ENCODE peak calls at places on chromosomes 11 and 22, in four cellular contexts. One of them, this sample, is unnamed.

GRCh38 chr22:29704528-29705285 is 15.1 kb upstream of the CABP7 start:
- DNase-seq in immature natural killer cell: no peak
- DNase-seq in stimulated activated CD4-positive, alpha-beta T cell treated with anti-CD3 and anti-CD28 coated beads, Interleukin-1b, Interleukin-23, amount 100 ng/mL, for 4 hours: no peak
- DNase-seq in nephron progenitor cell: no peak
- DNase-seq in this sample: peak

GRCh38 chr11:122253541-122254317 is 137.7 kb upstream of the BLID start:
- DNase-seq in immature natural killer cell: no peak
- DNase-seq in stimulated activated CD4-positive, alpha-beta T cell treated with anti-CD3 and anti-CD28 coated beads, Interleukin-1b, Interleukin-23, amount 100 ng/mL, for 4 hours: no peak
- DNase-seq in nephron progenitor cell: no peak
- DNase-seq in this sample: peak

GRCh38 chr22:33487041-33487716 is 429.0 kb upstream of the SYN3 start:
- DNase-seq in nephron progenitor cell: no peak
- DNase-seq in stimulated activated CD4-positive, alpha-beta T cell treated with anti-CD3 and anti-CD28 coated beads, Interleukin-1b, Interleukin-23, amount 100 ng/mL, for 4 hours: no peak
- DNase-seq in immature natural killer cell: no peak
- DNase-seq in this sample: no peak

GRCh38 chr11:15816270-15816871 is 540.0 kb downstream of the SOX6 start:
- DNase-seq in stimulated activated CD4-positive, alpha-beta T cell treated with anti-CD3 and anti-CD28 coated beads, Interleukin-1b, Interleukin-23, amount 100 ng/mL, for 4 hours: no peak
- DNase-seq in nephron progenitor cell: no peak
- DNase-seq in immature natural killer cell: no peak
- DNase-seq in this sample: no peak

GRCh38 chr11:46210133-46210636 is 67.3 kb upstream of the CREB3L1 start:
- DNase-seq in immature natural killer cell: peak
- DNase-seq in nephron progenitor cell: no peak
- DNase-seq in stimulated activated CD4-positive, alpha-beta T cell treated with anti-CD3 and anti-CD28 coated beads, Interleukin-1b, Interleukin-23, amount 100 ng/mL, for 4 hours: no peak
- DNase-seq in this sample: no peak

GRCh38 chr11:83162377-83162776 is 5.4 kb downstream of the PCF11 start:
- DNase-seq in stimulated activated CD4-positive, alpha-beta T cell treated with anti-CD3 and anti-CD28 coated beads, Interleukin-1b, Interleukin-23, amount 100 ng/mL, for 4 hours: no peak
- DNase-seq in immature natural killer cell: peak
- DNase-seq in nephron progenitor cell: no peak
- DNase-seq in this sample: no peak

GRCh38 chr11:37503411-37504065 is 905.5 kb upstream of the RAG2 start:
- DNase-seq in stimulated activated CD4-positive, alpha-beta T cell treated with anti-CD3 and anti-CD28 coated beads, Interleukin-1b, Interleukin-23, amount 100 ng/mL, for 4 hours: no peak
- DNase-seq in nephron progenitor cell: no peak
- DNase-seq in immature natural killer cell: no peak
- DNase-seq in this sample: no peak

GRCh38 chr11:20933086-20933485 is 263.7 kb downstream of the NELL1 start:
- DNase-seq in nephron progenitor cell: no peak
- DNase-seq in immature natural killer cell: no peak
- DNase-seq in stimulated activated CD4-positive, alpha-beta T cell treated with anti-CD3 and anti-CD28 coated beads, Interleukin-1b, Interleukin-23, amount 100 ng/mL, for 4 hours: no peak
- DNase-seq in this sample: no peak

GRCh38 chr22:21936151-21936778 is 16.4 kb downstream of the PPM1F start:
- DNase-seq in nephron progenitor cell: no peak
- DNase-seq in immature natural killer cell: no peak
- DNase-seq in stimulated activated CD4-positive, alpha-beta T cell treated with anti-CD3 and anti-CD28 coated beads, Interleukin-1b, Interleukin-23, amount 100 ng/mL, for 4 hours: no peak
- DNase-seq in this sample: no peak

GRCh38 chr22:46061431-46062231 is 84.7 kb upstream of the WNT7B start:
- DNase-seq in nephron progenitor cell: no peak
- DNase-seq in immature natural killer cell: no peak
- DNase-seq in stimulated activated CD4-positive, alpha-beta T cell treated with anti-CD3 and anti-CD28 coated beads, Interleukin-1b, Interleukin-23, amount 100 ng/mL, for 4 hours: no peak
- DNase-seq in this sample: no peak